ENCODE peak calls at places on chromosomes 16 and 17, in seven cellular contexts. E is psoas muscle; K is HCT116; B is brain microvascular endothelial cell; Q is ascending aorta; M is CD8-positive, alpha-beta T cell; N is uterus. S is an unnamed sample.

GRCh38 chr17:68600123-68600880 is 865 bp downstream of the FAM20A start:
- DNase-seq in E (peak), K (no peak), B (no peak), Q (no peak), M (no peak), N (peak), S (peak)

GRCh38 chr16:84007946-84008345 is 34.6 kb downstream of the SLC38A8 start:
- DNase-seq in E (no peak), K (no peak), B (no peak), Q (no peak), M (no peak), N (no peak), S (no peak)

GRCh38 chr17:9644910-9645751 is at the start of gene USP43:
- DNase-seq in E (no peak), K (peak), B (no peak), Q (no peak), M (no peak), N (no peak), S (peak)

GRCh38 chr17:60091908-60092331 is 13.2 kb upstream of the HEATR6 start:
- DNase-seq in E (no peak), K (no peak), B (peak), Q (no peak), M (no peak), N (no peak), S (no peak)

GRCh38 chr16:47713225-47713595 is 252.1 kb downstream of the PHKB start:
- DNase-seq in E (no peak), K (no peak), B (peak), Q (no peak), M (no peak), N (no peak), S (no peak)

GRCh38 chr17:51263001-51263400 is 2.7 kb downstream of the UTP18 start:
- DNase-seq in E (no peak), K (no peak), B (no peak), Q (no peak), M (no peak), N (no peak), S (no peak)

GRCh38 chr16:28307936-28308335 is 15.6 kb downstream of the SBK1 start:
- DNase-seq in E (no peak), K (no peak), B (no peak), Q (no peak), M (no peak), N (no peak), S (no peak)

GRCh38 chr16:81384006-81384405 is 60.6 kb upstream of the CMIP start:
- DNase-seq in E (no peak), K (no peak), B (no peak), Q (no peak), M (no peak), N (no peak), S (no peak)

GRCh38 chr16:11476676-11477075 is 110.0 kb downstream of the LITAF start:
- DNase-seq in E (no peak), K (no peak), B (no peak), Q (no peak), M (no peak), N (no peak), S (no peak)

GRCh38 chr17:80220709-80221215 is 535 bp downstream of the SLC26A11 start:
- DNase-seq in E (no peak), K (no peak), B (no peak), Q (no peak), M (peak), N (peak), S (peak)

GRCh38 chr16:19808061-19808621 is 76.5 kb downstream of the GPRC5B start:
- DNase-seq in E (no peak), K (no peak), B (no peak), Q (no peak), M (no peak), N (no peak), S (no peak)

GRCh38 chr17:44082206-44082605 is 11.7 kb downstream of the G6PC3 start:
- DNase-seq in E (no peak), K (no peak), B (no peak), Q (no peak), M (no peak), N (no peak), S (no peak)

GRCh38 chr17:76645481-76645880 is 1.9 kb upstream of the ST6GALNAC1 start:
- DNase-seq in E (no peak), K (no peak), B (no peak), Q (no peak), M (no peak), N (no peak), S (no peak)

GRCh38 chr16:69787883-69788282 is 25.8 kb downstream of the WWP2 start:
- DNase-seq in E (no peak), K (no peak), B (no peak), Q (no peak), M (no peak), N (no peak), S (no peak)

GRCh38 chr16:49848530-49848929 is 7.4 kb downstream of the ZNF423 start:
- DNase-seq in E (no peak), K (no peak), B (no peak), Q (no peak), M (no peak), N (no peak), S (no peak)

GRCh38 chr17:18182190-18182977 is 1.2 kb upstream of the ALKBH5 start:
- DNase-seq in E (peak), K (no peak), B (no peak), Q (peak), M (no peak), N (peak), S (no peak)

DNA sequence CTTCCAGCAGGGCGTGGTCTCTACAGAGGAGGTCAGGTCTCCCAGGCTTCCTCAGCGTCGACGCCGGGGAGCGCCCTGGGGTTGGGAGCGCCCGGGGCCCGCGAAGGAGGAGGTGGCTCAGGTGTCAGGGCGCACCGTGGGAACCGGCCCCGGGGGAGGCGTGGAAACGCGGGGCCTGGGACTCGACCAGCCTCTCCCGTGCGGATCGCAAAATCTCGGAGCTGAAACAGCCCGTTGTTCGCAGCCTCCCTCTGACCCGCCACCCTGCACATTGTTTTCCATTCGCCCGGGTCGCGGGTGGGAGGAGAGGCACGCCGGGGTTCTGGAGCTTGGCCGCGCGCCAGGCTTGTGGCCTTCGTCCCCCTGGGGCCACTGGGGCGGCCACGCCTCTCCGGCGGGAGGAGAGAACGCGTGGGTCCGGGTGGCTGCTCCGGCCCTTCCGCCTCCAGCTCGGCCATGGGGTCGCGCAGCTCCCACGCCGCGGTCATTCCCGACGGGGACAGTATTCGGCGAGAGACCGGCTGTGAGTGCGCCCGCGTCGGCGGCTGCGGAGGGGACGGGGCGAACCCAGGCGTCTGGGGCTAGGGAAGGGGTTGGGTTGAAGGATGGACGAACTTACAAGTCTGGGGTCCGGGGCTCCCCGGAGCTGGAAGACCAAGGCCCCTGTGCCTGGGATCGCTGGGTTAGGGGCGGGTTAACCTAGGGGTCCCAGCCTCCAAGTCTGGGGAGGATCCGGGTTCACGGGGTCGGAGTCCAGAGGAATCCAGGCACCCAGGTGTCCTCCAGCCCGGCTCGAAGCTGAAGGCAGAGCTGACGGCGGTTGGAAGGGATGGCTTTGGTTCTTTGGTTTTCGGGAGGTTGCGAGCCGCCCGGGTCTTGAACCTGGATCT is at the start of gene CHP2:
- DNase-seq in E (peak), K (no peak), B (no peak), Q (no peak), M (no peak), N (no peak), S (no peak)
- H3K4me3 ChIP-seq in E (peak), K (no peak), B (no peak), Q (no peak), M (no peak), N (no peak), S (no peak)

DNA sequence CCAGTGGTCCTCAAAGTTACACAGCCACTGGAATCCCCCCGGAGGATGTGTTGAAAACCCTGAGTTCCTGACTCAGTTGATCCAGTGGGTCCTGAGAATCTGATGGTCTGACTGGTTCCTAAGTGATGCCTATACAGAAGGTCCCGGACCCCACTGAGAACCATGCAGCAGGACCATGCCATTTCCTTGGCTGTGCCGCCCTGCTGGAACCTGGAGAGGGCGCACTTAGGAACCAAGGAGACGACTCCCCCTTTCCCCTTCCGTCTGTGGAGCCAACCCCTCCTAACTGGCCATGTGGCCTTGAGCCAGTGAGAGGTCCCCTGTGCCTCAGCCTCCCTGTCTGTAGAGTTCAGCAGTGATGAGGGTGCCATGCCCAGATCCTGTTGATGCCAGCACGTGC is 22.0 kb downstream of the C16orf74 start:
- DNase-seq in E (no peak), K (no peak), B (no peak), Q (no peak), M (no peak), N (no peak), S (no peak)
- TF ChIP-seq CTCF in E (no peak), K (no peak), B (peak), Q (no peak), M (no peak), N (no peak), S (no peak)

GRCh38 chr16:86285421-86285820 is 224.9 kb upstream of the FOXF1 start:
- DNase-seq in E (no peak), K (no peak), B (no peak), Q (no peak), M (no peak), N (no peak), S (no peak)
- H3K27ac ChIP-seq in E (no peak), K (no peak), B (no peak), Q (no peak), M (no peak), N (no peak), S (no peak)

GRCh38 chr16:15435216-15435864 is 952 bp downstream of the BMERB1 start:
- DNase-seq in E (no peak), K (no peak), B (no peak), Q (no peak), M (no peak), N (no peak), S (no peak)

GRCh38 chr16:15434425-15435215 is at the start of gene BMERB1:
- DNase-seq in E (peak), K (peak), B (peak), Q (peak), M (peak), N (peak), S (peak)

GRCh38 chr16:15439102-15439501 is 4.7 kb downstream of the BMERB1 start:
- DNase-seq in E (no peak), K (no peak), B (no peak), Q (no peak), M (no peak), N (no peak), S (no peak)

GRCh38 chr16:15434079-15434424 is 336 bp upstream of the BMERB1 start:
- DNase-seq in E (no peak), K (no peak), B (no peak), Q (no peak), M (no peak), N (no peak), S (no peak)
- H3K4me3 ChIP-seq in E (peak), K (peak), B (peak), Q (peak), M (peak), N (peak), S (peak)

DNA sequence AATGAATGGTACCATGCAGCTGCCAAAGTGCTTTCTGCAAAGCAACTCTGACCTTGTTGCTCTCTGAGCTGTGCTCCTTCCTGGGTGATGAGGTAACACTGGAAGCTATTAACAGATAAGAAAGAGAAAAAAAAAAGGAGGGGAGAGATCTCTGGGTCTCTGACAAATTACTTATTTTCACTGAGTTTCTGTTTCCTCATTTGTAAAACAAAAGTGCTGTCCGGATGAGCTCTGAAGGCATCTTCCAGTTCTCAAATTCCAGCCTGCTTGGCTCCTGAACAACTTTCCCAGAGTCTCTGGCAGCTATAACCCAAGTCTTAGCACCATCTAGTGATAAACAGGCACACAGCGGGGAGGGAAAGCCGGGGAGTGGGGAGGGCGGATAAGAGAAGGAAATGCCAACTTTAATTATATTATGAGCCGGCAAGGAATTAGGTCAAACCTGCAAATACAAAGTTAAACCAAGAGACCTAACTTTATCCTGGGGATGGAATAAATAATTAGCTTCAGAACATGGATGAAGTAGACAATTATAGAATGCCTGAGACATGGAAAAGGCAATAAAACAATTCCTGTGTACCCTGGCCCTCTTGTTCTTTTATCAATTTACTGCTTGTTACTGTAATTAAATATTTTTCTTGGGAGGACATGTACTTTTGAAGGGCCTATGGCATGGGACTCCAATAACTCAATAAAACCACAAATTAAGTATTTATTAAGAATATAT is 61.3 kb upstream of the KIFC3 start:
- DNase-seq in E (peak), K (peak), B (peak), Q (peak), M (no peak), N (peak), S (peak)
- TF ChIP-seq CTCF in E (peak), K (peak), B (peak), Q (peak), M (no peak), N (peak), S (peak)